ENCODE peak calls at places on chromosomes 11 and 22, in four cellular contexts. X is K562, D is GM12878, O is HepG2. C is an unnamed sample.

GRCh38 chr11:110249066-110249465 is 47.3 kb downstream of the RDX start:
- DNase-seq in X (no peak), D (no peak), O (no peak), C (no peak)

GRCh38 chr22:49433717-49434611 is 393.7 kb downstream of the BRD1 start:
- DNase-seq in X (no peak), D (no peak), O (peak), C (peak)

GRCh38 chr11:117232911-117233409 is 489 bp downstream of the RNF214 start:
- DNase-seq in X (no peak), D (no peak), O (no peak), C (peak)

GRCh38 chr11:92332986-92333385 is 108.4 kb downstream of the FAT3 start:
- DNase-seq in X (no peak), D (no peak), O (no peak), C (no peak)

GRCh38 chr22:48743601-48744282 is 1083.9 kb downstream of the BRD1 start:
- DNase-seq in X (no peak), D (no peak), O (no peak), C (no peak)

GRCh38 chr11:27717801-27718229 is 17.6 kb upstream of the BDNF start:
- DNase-seq in X (no peak), D (no peak), O (no peak), C (no peak)

GRCh38 chr11:60771879-60772525 is 13.1 kb upstream of the MS4A10 start:
- DNase-seq in X (no peak), D (no peak), O (no peak), C (no peak)

GRCh38 chr11:128334311-128335044 is 252.9 kb downstream of the ETS1 start:
- DNase-seq in X (no peak), D (no peak), O (peak), C (no peak)

GRCh38 chr11:87286338-87286737 is 248.6 kb downstream of the TMEM135 start:
- DNase-seq in X (no peak), D (no peak), O (no peak), C (no peak)

GRCh38 chr11:45216031-45216430 is 69.6 kb downstream of the PRDM11 start:
- DNase-seq in X (no peak), D (no peak), O (no peak), C (no peak)

GRCh38 chr11:3166268-3167142 is 1.4 kb upstream of the OSBPL5 start:
- DNase-seq in X (no peak), D (no peak), O (no peak), C (no peak)

GRCh38 chr11:3169235-3169951 is 4.3 kb upstream of the OSBPL5 start:
- DNase-seq in X (peak), D (no peak), O (no peak), C (no peak)

GRCh38 chr11:3165916-3166267 is 782 bp upstream of the OSBPL5 start:
- DNase-seq in X (no peak), D (no peak), O (no peak), C (no peak)

GRCh38 chr11:3165152-3165705 is at the start of gene OSBPL5:
- DNase-seq in X (peak), D (no peak), O (no peak), C (no peak)

GRCh38 chr11:3167143-3168119 is 2.3 kb upstream of the OSBPL5 start:
- DNase-seq in X (no peak), D (no peak), O (no peak), C (no peak)
- TF ChIP-seq CREB1 in X (no peak), D (no peak), O (no peak), C (no peak)

DNA sequence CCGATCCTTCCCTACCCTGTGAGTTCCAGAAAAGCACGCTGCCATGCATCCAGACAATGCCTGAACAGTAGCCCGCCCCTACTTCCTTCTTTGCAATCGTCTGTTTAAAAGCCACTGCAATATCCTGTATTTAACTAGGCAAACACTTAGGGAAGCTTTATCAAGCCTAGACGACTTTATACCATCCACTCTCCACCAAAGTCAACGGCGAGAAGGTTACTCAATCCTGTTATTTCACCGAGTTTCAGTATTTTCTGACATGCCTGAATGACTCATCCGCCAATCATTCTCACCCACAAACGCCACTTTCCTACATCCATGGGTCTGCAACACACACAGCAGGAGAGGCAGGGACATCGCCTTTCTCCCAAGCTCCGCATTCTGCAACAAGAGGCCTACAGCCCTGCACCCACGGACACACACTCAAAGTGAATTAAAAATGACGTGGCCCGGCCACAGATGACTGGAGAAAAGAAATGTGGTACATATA is 9.3 kb downstream of the CELSR1 start:
- DNase-seq in X (no peak), D (no peak), O (peak), C (no peak)
- TF ChIP-seq YY1 in X (no peak), D (no peak), O (no peak), C (no peak)

DNA sequence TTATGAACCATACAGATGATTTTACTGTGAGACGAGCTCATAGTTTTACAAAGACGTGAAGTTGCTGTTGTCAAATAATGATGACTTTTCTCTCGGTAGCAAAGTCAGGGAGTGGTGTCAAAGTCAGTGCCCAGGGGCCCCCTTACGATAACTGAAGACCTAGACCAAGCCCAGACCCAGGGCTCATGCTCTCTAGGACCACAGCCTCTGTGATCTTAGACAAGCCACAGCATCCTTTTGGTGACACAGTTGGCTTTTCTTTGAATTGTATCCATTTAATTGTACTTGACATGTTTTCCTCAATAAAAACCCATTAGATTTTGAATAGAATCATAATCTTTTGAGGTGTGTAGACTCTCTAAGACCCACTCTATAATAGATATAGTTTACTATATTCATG is 17.9 kb upstream of the POGLUT3 start:
- DNase-seq in X (no peak), D (no peak), O (no peak), C (no peak)
- TF ChIP-seq CREB1 in X (no peak), D (no peak), O (no peak), C (no peak)

DNA sequence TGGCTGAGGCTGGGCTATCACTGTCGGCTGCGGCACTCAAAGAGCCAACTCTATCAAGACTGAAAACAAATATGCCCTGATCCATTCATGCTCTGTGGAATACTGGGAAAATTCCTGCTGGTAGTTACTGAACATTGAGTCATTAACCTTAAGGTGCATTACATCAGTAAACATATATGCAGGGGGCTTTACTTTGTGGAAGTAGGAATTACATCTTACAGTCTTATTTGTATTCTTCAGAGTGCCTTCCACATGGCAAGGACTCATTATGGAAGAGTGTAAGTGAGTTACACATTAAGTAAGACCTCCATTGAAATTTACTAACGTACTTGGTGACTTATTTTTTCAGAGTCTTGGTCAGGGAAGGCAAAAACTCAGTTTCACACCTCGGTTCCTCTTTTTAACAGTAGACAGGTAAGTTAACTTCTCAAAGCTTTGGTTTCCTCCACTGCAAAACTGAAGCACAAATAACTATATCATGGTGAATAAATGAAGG is 4.5 kb downstream of the OR5B21 start:
- DNase-seq in X (no peak), D (peak), O (no peak), C (no peak)
- TF ChIP-seq YY1 in X (no peak), D (no peak), O (no peak), C (no peak)

DNA sequence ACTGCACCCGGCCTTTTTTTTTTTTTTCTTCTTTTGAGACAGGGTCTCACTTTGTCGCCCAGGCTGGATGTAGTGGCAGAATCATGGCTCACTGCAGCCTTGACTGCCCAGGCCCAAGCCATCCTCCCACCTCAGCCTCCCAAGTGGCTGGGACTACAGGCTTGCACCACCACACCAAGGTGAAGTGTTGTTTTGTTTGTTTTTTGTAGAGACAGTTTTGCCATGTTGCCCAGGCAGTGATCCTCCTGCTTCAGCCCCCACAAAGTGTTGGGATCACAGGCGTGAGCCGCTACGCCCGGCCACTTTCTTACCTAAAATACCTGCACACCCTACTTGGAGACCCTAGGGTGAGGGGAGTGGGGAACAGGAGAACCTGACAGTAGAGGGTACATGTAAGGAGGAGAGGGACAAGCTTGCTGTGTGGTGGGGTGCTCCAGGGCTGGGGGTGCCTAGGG is 4.5 kb upstream of the AIFM3 start:
- DNase-seq in X (no peak), D (no peak), O (no peak), C (no peak)
- TF ChIP-seq CREB1 in X (no peak), D (no peak), O (no peak), C (no peak)

GRCh38 chr11:57111646-57112045 is 70.1 kb upstream of the LRRC55 start:
- DNase-seq in X (no peak), D (no peak), O (no peak), C (no peak)

GRCh38 chr11:57121996-57122395 is 59.8 kb upstream of the LRRC55 start:
- DNase-seq in X (no peak), D (no peak), O (no peak), C (no peak)

DNA sequence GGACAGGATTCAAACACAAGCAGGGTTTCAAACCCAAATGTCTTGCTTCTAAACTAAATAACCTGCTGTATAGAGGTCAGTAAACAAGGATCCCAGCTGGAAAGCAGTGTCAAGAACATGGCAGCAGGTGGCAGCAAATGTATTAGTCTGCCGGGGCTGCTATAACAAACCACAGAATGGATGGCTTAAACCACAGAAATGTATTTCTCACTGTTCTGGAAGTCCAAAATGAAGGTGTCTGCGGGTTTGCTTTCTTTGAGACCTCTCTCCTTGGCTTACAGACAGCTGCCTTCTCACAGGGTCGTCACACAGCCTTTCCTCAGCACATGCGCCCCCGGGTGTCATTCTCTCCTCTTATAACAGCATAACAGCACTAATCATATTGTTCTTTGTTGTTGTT is 65.1 kb upstream of the LRRC55 start:
- DNase-seq in X (peak), D (no peak), O (peak), C (peak)
- TF ChIP-seq YY1 in X (no peak), D (peak), O (no peak), C (peak)

GRCh38 chr11:77406396-77406795 is 67.5 kb downstream of the PAK1 start:
- DNase-seq in X (no peak), D (no peak), O (no peak), C (no peak)
- TF ChIP-seq CREB1 in X (no peak), D (no peak), O (no peak), C (no peak)

GRCh38 chr11:30911247-30911646 is 325.1 kb upstream of the MPPED2 start:
- DNase-seq in X (no peak), D (no peak), O (no peak), C (no peak)

GRCh38 chr11:30919389-30920172 is 333.4 kb upstream of the MPPED2 start:
- DNase-seq in X (no peak), D (no peak), O (no peak), C (no peak)

GRCh38 chr11:30916764-30917163 is 330.6 kb upstream of the MPPED2 start:
- DNase-seq in X (no peak), D (no peak), O (no peak), C (no peak)

GRCh38 chr11:30917859-30918478 is 331.8 kb upstream of the MPPED2 start:
- DNase-seq in X (peak), D (no peak), O (peak), C (no peak)

DNA sequence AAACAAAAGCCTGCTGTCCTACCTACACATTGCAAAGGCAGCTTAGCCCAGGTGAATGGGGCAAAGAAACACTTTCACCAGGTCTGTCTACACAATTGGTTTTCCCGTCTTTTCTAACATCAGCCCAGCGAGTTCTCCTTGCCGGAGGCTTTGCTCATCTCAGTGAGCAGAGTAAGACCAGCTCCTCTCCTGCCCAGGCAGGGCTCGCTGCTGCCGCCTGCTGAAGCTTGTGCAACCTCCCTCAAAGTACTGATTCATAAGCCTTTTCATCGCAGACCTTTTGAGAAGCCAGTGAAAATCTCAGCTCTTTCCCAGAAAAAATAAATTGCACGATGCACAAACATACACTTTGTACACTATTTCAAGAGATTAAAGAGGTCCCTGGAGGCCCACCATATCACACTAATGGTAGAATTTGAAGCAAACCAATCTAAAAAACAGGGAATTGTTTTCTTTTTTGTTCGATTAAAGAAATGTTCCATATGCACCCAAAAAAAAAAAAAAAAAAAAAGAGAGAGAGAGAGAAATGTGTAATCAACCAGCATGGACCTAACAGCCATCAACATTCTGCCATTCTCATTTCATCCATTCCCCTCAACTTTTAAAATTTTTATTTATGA is 328.1 kb upstream of the MPPED2 start:
- DNase-seq in X (no peak), D (no peak), O (peak), C (peak)
- TF ChIP-seq YY1 in X (no peak), D (no peak), O (no peak), C (no peak)

C was measured in H1.